ENCODE peak calls at places on chromosomes 4 and X, in four cellular contexts. One of them, this sample, is unnamed.

GRCh38 chrX:30751497-30751896 is 98.3 kb downstream of the GK start:
- DNase-seq in tibial nerve: no peak
- DNase-seq in activated CD4-positive, alpha-beta T cell treated with anti-CD3 and anti-CD28 coated beads, Interleukin-2, amount 50 U/mL, for 48 hours: no peak
- DNase-seq in PC-9: peak
- DNase-seq in this sample: peak

GRCh38 chr4:19304028-19304427 is 947.7 kb upstream of the SLIT2 start:
- DNase-seq in tibial nerve: no peak
- DNase-seq in activated CD4-positive, alpha-beta T cell treated with anti-CD3 and anti-CD28 coated beads, Interleukin-2, amount 50 U/mL, for 48 hours: no peak
- DNase-seq in PC-9: no peak
- DNase-seq in this sample: no peak

GRCh38 chr4:21469438-21470032 is 479.0 kb downstream of the KCNIP4 start:
- DNase-seq in tibial nerve: no peak
- DNase-seq in activated CD4-positive, alpha-beta T cell treated with anti-CD3 and anti-CD28 coated beads, Interleukin-2, amount 50 U/mL, for 48 hours: no peak
- DNase-seq in PC-9: no peak
- DNase-seq in this sample: no peak

GRCh38 chr4:38760915-38761314 is 21.9 kb downstream of the TLR10 start:
- DNase-seq in tibial nerve: no peak
- DNase-seq in activated CD4-positive, alpha-beta T cell treated with anti-CD3 and anti-CD28 coated beads, Interleukin-2, amount 50 U/mL, for 48 hours: no peak
- DNase-seq in PC-9: no peak
- DNase-seq in this sample: no peak

GRCh38 chrX:136735604-136736003 is 45.1 kb downstream of the ARHGEF6 start:
- DNase-seq in tibial nerve: no peak
- DNase-seq in activated CD4-positive, alpha-beta T cell treated with anti-CD3 and anti-CD28 coated beads, Interleukin-2, amount 50 U/mL, for 48 hours: no peak
- DNase-seq in PC-9: no peak
- DNase-seq in this sample: no peak

GRCh38 chr4:159298502-159298901 is 195.6 kb downstream of the RAPGEF2 start:
- DNase-seq in tibial nerve: no peak
- DNase-seq in activated CD4-positive, alpha-beta T cell treated with anti-CD3 and anti-CD28 coated beads, Interleukin-2, amount 50 U/mL, for 48 hours: no peak
- DNase-seq in PC-9: no peak
- DNase-seq in this sample: peak

GRCh38 chrX:40996886-40997530 is 88.2 kb upstream of the USP9X start:
- DNase-seq in tibial nerve: peak
- DNase-seq in activated CD4-positive, alpha-beta T cell treated with anti-CD3 and anti-CD28 coated beads, Interleukin-2, amount 50 U/mL, for 48 hours: no peak
- DNase-seq in PC-9: no peak
- DNase-seq in this sample: no peak

GRCh38 chrX:51395807-51396728 is 63.4 kb downstream of the NUDT10 start:
- DNase-seq in tibial nerve: no peak
- DNase-seq in activated CD4-positive, alpha-beta T cell treated with anti-CD3 and anti-CD28 coated beads, Interleukin-2, amount 50 U/mL, for 48 hours: peak
- DNase-seq in PC-9: no peak
- DNase-seq in this sample: no peak

GRCh38 chrX:48475774-48476577 is at the start of gene FTSJ1:
- DNase-seq in tibial nerve: peak
- DNase-seq in activated CD4-positive, alpha-beta T cell treated with anti-CD3 and anti-CD28 coated beads, Interleukin-2, amount 50 U/mL, for 48 hours: peak
- DNase-seq in PC-9: peak
- DNase-seq in this sample: no peak

GRCh38 chr4:102869569-102870227 is 906 bp downstream of the CISD2 start:
- DNase-seq in tibial nerve: peak
- DNase-seq in activated CD4-positive, alpha-beta T cell treated with anti-CD3 and anti-CD28 coated beads, Interleukin-2, amount 50 U/mL, for 48 hours: no peak
- DNase-seq in PC-9: no peak
- DNase-seq in this sample: no peak

GRCh38 chr4:137393043-137393442 is 139.3 kb downstream of the PCDH18 start:
- DNase-seq in tibial nerve: peak
- DNase-seq in activated CD4-positive, alpha-beta T cell treated with anti-CD3 and anti-CD28 coated beads, Interleukin-2, amount 50 U/mL, for 48 hours: no peak
- DNase-seq in PC-9: no peak
- DNase-seq in this sample: no peak

GRCh38 chrX:64184396-64184795 is 21.1 kb downstream of the AMER1 start:
- DNase-seq in tibial nerve: no peak
- DNase-seq in activated CD4-positive, alpha-beta T cell treated with anti-CD3 and anti-CD28 coated beads, Interleukin-2, amount 50 U/mL, for 48 hours: no peak
- DNase-seq in PC-9: no peak
- DNase-seq in this sample: no peak

GRCh38 chr4:152936446-152937279 is 540 bp downstream of the FHDC1 start:
- DNase-seq in tibial nerve: no peak
- DNase-seq in activated CD4-positive, alpha-beta T cell treated with anti-CD3 and anti-CD28 coated beads, Interleukin-2, amount 50 U/mL, for 48 hours: peak
- DNase-seq in PC-9: peak
- DNase-seq in this sample: no peak

GRCh38 chr4:32140636-32141035 is 1420.5 kb downstream of the PCDH7 start:
- DNase-seq in tibial nerve: no peak
- DNase-seq in activated CD4-positive, alpha-beta T cell treated with anti-CD3 and anti-CD28 coated beads, Interleukin-2, amount 50 U/mL, for 48 hours: no peak
- DNase-seq in PC-9: peak
- DNase-seq in this sample: peak

GRCh38 chr4:42411803-42412202 is 14.5 kb downstream of the SHISA3 start:
- DNase-seq in tibial nerve: no peak
- DNase-seq in activated CD4-positive, alpha-beta T cell treated with anti-CD3 and anti-CD28 coated beads, Interleukin-2, amount 50 U/mL, for 48 hours: no peak
- DNase-seq in PC-9: no peak
- DNase-seq in this sample: no peak

GRCh38 chr4:56658410-56659003 is 22.6 kb downstream of the HOPX start:
- DNase-seq in tibial nerve: no peak
- DNase-seq in activated CD4-positive, alpha-beta T cell treated with anti-CD3 and anti-CD28 coated beads, Interleukin-2, amount 50 U/mL, for 48 hours: no peak
- DNase-seq in PC-9: no peak
- DNase-seq in this sample: no peak

GRCh38 chr4:84379881-84380618 is 119.0 kb downstream of the NKX6-1 start:
- DNase-seq in tibial nerve: no peak
- DNase-seq in activated CD4-positive, alpha-beta T cell treated with anti-CD3 and anti-CD28 coated beads, Interleukin-2, amount 50 U/mL, for 48 hours: no peak
- DNase-seq in PC-9: peak
- DNase-seq in this sample: no peak

GRCh38 chr4:78520808-78521226 is 30.8 kb upstream of the ANXA3 start:
- DNase-seq in tibial nerve: no peak
- DNase-seq in activated CD4-positive, alpha-beta T cell treated with anti-CD3 and anti-CD28 coated beads, Interleukin-2, amount 50 U/mL, for 48 hours: no peak
- DNase-seq in PC-9: no peak
- DNase-seq in this sample: no peak

GRCh38 chrX:118346258-118347094 is 570 bp downstream of the WDR44 start:
- DNase-seq in tibial nerve: no peak
- DNase-seq in activated CD4-positive, alpha-beta T cell treated with anti-CD3 and anti-CD28 coated beads, Interleukin-2, amount 50 U/mL, for 48 hours: peak
- DNase-seq in PC-9: no peak
- DNase-seq in this sample: no peak

GRCh38 chr4:14916554-14917304 is 85.6 kb upstream of the CPEB2 start:
- DNase-seq in tibial nerve: no peak
- DNase-seq in activated CD4-positive, alpha-beta T cell treated with anti-CD3 and anti-CD28 coated beads, Interleukin-2, amount 50 U/mL, for 48 hours: no peak
- DNase-seq in PC-9: peak
- DNase-seq in this sample: peak

GRCh38 chr4:128060130-128060619 is 937 bp upstream of the LARP1B start:
- DNase-seq in tibial nerve: no peak
- DNase-seq in activated CD4-positive, alpha-beta T cell treated with anti-CD3 and anti-CD28 coated beads, Interleukin-2, amount 50 U/mL, for 48 hours: no peak
- DNase-seq in PC-9: no peak
- DNase-seq in this sample: no peak

GRCh38 chrX:24259544-24260240 is 54.2 kb downstream of the SUPT20HL2 start:
- DNase-seq in tibial nerve: peak
- DNase-seq in activated CD4-positive, alpha-beta T cell treated with anti-CD3 and anti-CD28 coated beads, Interleukin-2, amount 50 U/mL, for 48 hours: no peak
- DNase-seq in PC-9: no peak
- DNase-seq in this sample: no peak

GRCh38 chr4:99022566-99022965 is 27.0 kb downstream of the METAP1 start:
- DNase-seq in tibial nerve: no peak
- DNase-seq in activated CD4-positive, alpha-beta T cell treated with anti-CD3 and anti-CD28 coated beads, Interleukin-2, amount 50 U/mL, for 48 hours: no peak
- DNase-seq in PC-9: no peak
- DNase-seq in this sample: no peak

GRCh38 chr4:139814285-139815015 is 148.8 kb downstream of the MGST2 start:
- DNase-seq in tibial nerve: no peak
- DNase-seq in activated CD4-positive, alpha-beta T cell treated with anti-CD3 and anti-CD28 coated beads, Interleukin-2, amount 50 U/mL, for 48 hours: no peak
- DNase-seq in PC-9: no peak
- DNase-seq in this sample: no peak

GRCh38 chrX:150941580-150941979 is 41.6 kb upstream of the HMGB3 start:
- DNase-seq in tibial nerve: no peak
- DNase-seq in activated CD4-positive, alpha-beta T cell treated with anti-CD3 and anti-CD28 coated beads, Interleukin-2, amount 50 U/mL, for 48 hours: no peak
- DNase-seq in PC-9: no peak
- DNase-seq in this sample: no peak

GRCh38 chr4:11669156-11669555 is 240.5 kb upstream of the HS3ST1 start:
- DNase-seq in tibial nerve: no peak
- DNase-seq in activated CD4-positive, alpha-beta T cell treated with anti-CD3 and anti-CD28 coated beads, Interleukin-2, amount 50 U/mL, for 48 hours: no peak
- DNase-seq in PC-9: no peak
- DNase-seq in this sample: peak

GRCh38 chr4:15659768-15660394 is 4.7 kb upstream of the FBXL5 start:
- DNase-seq in tibial nerve: peak
- DNase-seq in activated CD4-positive, alpha-beta T cell treated with anti-CD3 and anti-CD28 coated beads, Interleukin-2, amount 50 U/mL, for 48 hours: no peak
- DNase-seq in PC-9: no peak
- DNase-seq in this sample: no peak

GRCh38 chr4:144705861-144706590 is 60.1 kb downstream of the HHIP start:
- DNase-seq in tibial nerve: no peak
- DNase-seq in activated CD4-positive, alpha-beta T cell treated with anti-CD3 and anti-CD28 coated beads, Interleukin-2, amount 50 U/mL, for 48 hours: no peak
- DNase-seq in PC-9: no peak
- DNase-seq in this sample: no peak

This sample was measured in keratinocyte.